ENCODE peak calls at places on chromosomes 13 and 19, in four cellular contexts. One of them, this sample, is unnamed.

GRCh38 chr13:76790519-76791289 is 95.5 kb downstream of the KCTD12 start:
- DNase-seq in K562: no peak
- DNase-seq in HL-60: no peak
- DNase-seq in GM12878: no peak
- DNase-seq in this sample: no peak

GRCh38 chr19:5560156-5560555 is 7.6 kb downstream of the TINCR start:
- DNase-seq in K562: no peak
- DNase-seq in HL-60: no peak
- DNase-seq in GM12878: no peak
- DNase-seq in this sample: no peak

GRCh38 chr19:5131866-5132561 is 163.1 kb downstream of the KDM4B start:
- DNase-seq in K562: no peak
- DNase-seq in HL-60: no peak
- DNase-seq in GM12878: no peak
- DNase-seq in this sample: peak

GRCh38 chr13:113245858-113246791 is 36.7 kb downstream of the CUL4A start:
- DNase-seq in K562: peak
- DNase-seq in HL-60: no peak
- DNase-seq in GM12878: no peak
- DNase-seq in this sample: no peak

GRCh38 chr13:110629735-110630134 is 14.4 kb downstream of the NAXD start:
- DNase-seq in K562: no peak
- DNase-seq in HL-60: no peak
- DNase-seq in GM12878: no peak
- DNase-seq in this sample: no peak

GRCh38 chr13:35618565-35619083 is 142.1 kb upstream of the MAB21L1 start:
- DNase-seq in K562: no peak
- DNase-seq in HL-60: no peak
- DNase-seq in GM12878: no peak
- DNase-seq in this sample: no peak

GRCh38 chr19:48213959-48214358 is 41.8 kb downstream of the CARD8 start:
- DNase-seq in K562: no peak
- DNase-seq in HL-60: no peak
- DNase-seq in GM12878: no peak
- DNase-seq in this sample: no peak

GRCh38 chr19:979318-979741 is 4.8 kb upstream of the WDR18 start:
- DNase-seq in K562: no peak
- DNase-seq in HL-60: no peak
- DNase-seq in GM12878: no peak
- DNase-seq in this sample: no peak

GRCh38 chr19:45100202-45100600 is 7.2 kb downstream of the PPP1R37 start:
- DNase-seq in K562: no peak
- DNase-seq in HL-60: no peak
- DNase-seq in GM12878: no peak
- DNase-seq in this sample: no peak

GRCh38 chr19:45440873-45441654 is 17.3 kb upstream of the ERCC1 start:
- DNase-seq in K562: peak
- DNase-seq in HL-60: no peak
- DNase-seq in GM12878: no peak
- DNase-seq in this sample: no peak

GRCh38 chr19:16889429-16889882 is 657 bp downstream of the F2RL3 start:
- DNase-seq in K562: no peak
- DNase-seq in HL-60: no peak
- DNase-seq in GM12878: no peak
- DNase-seq in this sample: no peak

GRCh38 chr13:92187378-92187989 is 789.1 kb downstream of the GPC5 start:
- DNase-seq in K562: peak
- DNase-seq in HL-60: no peak
- DNase-seq in GM12878: no peak
- DNase-seq in this sample: peak

GRCh38 chr19:18440421-18440877 is 2.5 kb upstream of the ISYNA1 start:
- DNase-seq in K562: peak
- DNase-seq in HL-60: peak
- DNase-seq in GM12878: no peak
- DNase-seq in this sample: peak
- TF ChIP-seq SPI1 in K562: no peak
- TF ChIP-seq SPI1 in HL-60: no peak
- TF ChIP-seq SPI1 in GM12878: no peak
- TF ChIP-seq SPI1 in this sample: no peak

GRCh38 chr13:77859450-77859849 is 59.2 kb downstream of the EDNRB start:
- DNase-seq in K562: no peak
- DNase-seq in HL-60: peak
- DNase-seq in GM12878: no peak
- DNase-seq in this sample: no peak
- TF ChIP-seq SPI1 in K562: no peak
- TF ChIP-seq SPI1 in HL-60: peak
- TF ChIP-seq SPI1 in GM12878: no peak
- TF ChIP-seq SPI1 in this sample: no peak

GRCh38 chr19:57708641-57709354 is at the start of gene ZNF154:
- DNase-seq in K562: no peak
- DNase-seq in HL-60: no peak
- DNase-seq in GM12878: no peak
- DNase-seq in this sample: peak
- TF ChIP-seq SPI1 in K562: no peak
- TF ChIP-seq SPI1 in HL-60: no peak
- TF ChIP-seq SPI1 in GM12878: no peak
- TF ChIP-seq SPI1 in this sample: no peak

DNA sequence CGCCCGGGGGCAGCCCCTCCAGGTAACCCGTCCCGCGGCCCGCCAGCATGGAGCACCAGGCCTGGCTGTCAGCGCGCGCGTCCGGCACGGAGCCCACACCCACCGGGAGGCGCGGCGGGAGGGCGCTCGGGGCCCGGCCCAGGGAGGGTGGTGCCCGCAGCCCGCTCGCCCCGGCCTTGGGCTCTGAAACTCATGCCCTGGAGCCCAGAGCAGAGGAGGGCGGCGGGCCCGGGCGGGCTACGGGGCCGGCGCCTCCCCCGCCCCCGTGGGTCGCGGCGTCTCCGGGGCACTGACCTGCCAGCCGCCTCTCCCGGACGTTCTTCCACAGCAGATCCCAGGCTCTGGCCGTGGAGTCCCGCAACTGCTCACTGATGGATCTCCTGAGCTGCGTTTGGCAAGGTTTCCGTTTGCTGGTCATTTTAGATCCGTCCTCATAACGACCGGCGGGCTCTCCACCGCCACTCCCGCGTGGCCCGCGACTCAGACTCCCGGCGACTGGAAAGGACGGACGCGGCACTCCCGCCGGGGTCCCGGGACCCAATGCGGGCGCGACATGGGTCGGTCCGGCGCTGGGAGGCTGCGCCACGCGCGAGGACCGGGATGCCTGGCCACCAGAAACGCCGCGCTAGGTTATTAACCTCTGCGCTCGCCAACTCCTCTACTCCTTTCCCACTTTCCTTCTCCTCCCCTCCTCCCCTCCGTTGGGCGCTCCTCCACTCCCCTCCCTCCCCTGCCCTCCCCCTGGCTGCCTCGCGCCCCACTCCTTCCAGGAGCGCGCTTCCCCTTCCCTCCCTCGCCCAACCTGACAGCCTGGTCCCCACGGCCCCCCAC is 64.7 kb upstream of the STARD13 start:
- DNase-seq in K562: no peak
- DNase-seq in HL-60: no peak
- DNase-seq in GM12878: no peak
- DNase-seq in this sample: peak
- TF ChIP-seq SPI1 in K562: no peak
- TF ChIP-seq SPI1 in HL-60: no peak
- TF ChIP-seq SPI1 in GM12878: no peak
- TF ChIP-seq SPI1 in this sample: no peak

This sample was measured in GM12891.